ENCODE peak calls at places on chromosomes 7 and 10, in seven cellular contexts. X is GM23338, Z is transverse colon, P is stomach, H is SK-N-SH, I is HepG2, O is HL-60. S is an unnamed sample.

GRCh38 chr10:98446121-98446655 is 547 bp downstream of the HPS1 start:
- DNase-seq in X (peak), Z (peak), P (peak), H (peak), I (no peak), O (peak), S (peak)

GRCh38 chr7:101644879-101645278 is 15.8 kb upstream of the MYL10 start:
- DNase-seq in X (no peak), Z (no peak), P (peak), H (no peak), I (peak), O (no peak), S (no peak)

GRCh38 chr10:124615259-124615658 is 128.9 kb downstream of the FAM53B start:
- DNase-seq in X (no peak), Z (no peak), P (no peak), H (no peak), I (no peak), O (no peak), S (peak)

GRCh38 chr7:32335107-32335506 is 155.1 kb downstream of the LSM5 start:
- DNase-seq in X (no peak), Z (no peak), P (no peak), H (no peak), I (no peak), O (no peak), S (no peak)

GRCh38 chr10:21285207-21285606 is 240.3 kb downstream of the SKIDA1 start:
- DNase-seq in X (peak), Z (no peak), P (no peak), H (no peak), I (no peak), O (no peak), S (no peak)

GRCh38 chr7:81752318-81752714 is 17.5 kb downstream of the HGF start:
- DNase-seq in X (no peak), Z (no peak), P (no peak), H (no peak), I (no peak), O (peak), S (no peak)

GRCh38 chr10:128571745-128572144 is 445.5 kb upstream of the MKI67 start:
- DNase-seq in X (peak), Z (no peak), P (no peak), H (no peak), I (no peak), O (no peak), S (no peak)

GRCh38 chr7:90642978-90643377 is 46.9 kb downstream of the CDK14 start:
- DNase-seq in X (peak), Z (no peak), P (no peak), H (no peak), I (no peak), O (no peak), S (no peak)

GRCh38 chr7:142355328-142355727 is 97.5 kb upstream of the PRSS58 start:
- DNase-seq in X (no peak), Z (no peak), P (no peak), H (no peak), I (no peak), O (no peak), S (no peak)

GRCh38 chr10:130221456-130222375 is 85.5 kb downstream of the GLRX3 start:
- DNase-seq in X (no peak), Z (no peak), P (no peak), H (no peak), I (no peak), O (no peak), S (no peak)

GRCh38 chr7:336810-337566 is 47.0 kb downstream of the FOXL3 start:
- DNase-seq in X (no peak), Z (no peak), P (no peak), H (no peak), I (no peak), O (no peak), S (no peak)

GRCh38 chr10:80289451-80290287 is at the start of gene MAT1A:
- DNase-seq in X (peak), Z (peak), P (no peak), H (no peak), I (peak), O (no peak), S (peak)

GRCh38 chr10:21194510-21194993 is 297.4 kb upstream of the NEBL start:
- DNase-seq in X (no peak), Z (peak), P (peak), H (peak), I (peak), O (peak), S (no peak)

GRCh38 chr10:13139150-13139549 is 22.2 kb upstream of the MCM10 start:
- DNase-seq in X (peak), Z (no peak), P (no peak), H (no peak), I (no peak), O (no peak), S (no peak)

GRCh38 chr7:95322874-95323273 is 1.5 kb downstream of the PON1 start:
- DNase-seq in X (no peak), Z (no peak), P (no peak), H (peak), I (no peak), O (no peak), S (no peak)

GRCh38 chr7:129238546-129238945 is 13.7 kb downstream of the AHCYL2 start:
- DNase-seq in X (no peak), Z (peak), P (no peak), H (no peak), I (no peak), O (no peak), S (peak)

GRCh38 chr7:50209461-50210161 is 94.9 kb upstream of the IKZF1 start:
- DNase-seq in X (no peak), Z (no peak), P (no peak), H (no peak), I (no peak), O (no peak), S (no peak)

GRCh38 chr7:12244129-12244528 is 33.0 kb downstream of the TMEM106B start:
- DNase-seq in X (peak), Z (peak), P (peak), H (peak), I (peak), O (peak), S (peak)

GRCh38 chr10:5968037-5968680 is 9.2 kb downstream of the IL15RA start:
- DNase-seq in X (no peak), Z (no peak), P (peak), H (no peak), I (no peak), O (no peak), S (no peak)

GRCh38 chr7:4849390-4849789 is 12.4 kb downstream of the PAPOLB start:
- DNase-seq in X (peak), Z (no peak), P (no peak), H (peak), I (peak), O (peak), S (peak)

GRCh38 chr10:35640474-35640873 is 1.6 kb downstream of the FZD8 start:
- DNase-seq in X (peak), Z (peak), P (peak), H (peak), I (peak), O (peak), S (peak)

GRCh38 chr7:106057962-106058901 is 53.9 kb downstream of the SYPL1 start:
- DNase-seq in X (no peak), Z (peak), P (peak), H (no peak), I (peak), O (no peak), S (peak)

GRCh38 chr10:14016011-14016536 is 314.6 kb downstream of the FRMD4A start:
- DNase-seq in X (no peak), Z (peak), P (no peak), H (no peak), I (no peak), O (peak), S (peak)

DNA sequence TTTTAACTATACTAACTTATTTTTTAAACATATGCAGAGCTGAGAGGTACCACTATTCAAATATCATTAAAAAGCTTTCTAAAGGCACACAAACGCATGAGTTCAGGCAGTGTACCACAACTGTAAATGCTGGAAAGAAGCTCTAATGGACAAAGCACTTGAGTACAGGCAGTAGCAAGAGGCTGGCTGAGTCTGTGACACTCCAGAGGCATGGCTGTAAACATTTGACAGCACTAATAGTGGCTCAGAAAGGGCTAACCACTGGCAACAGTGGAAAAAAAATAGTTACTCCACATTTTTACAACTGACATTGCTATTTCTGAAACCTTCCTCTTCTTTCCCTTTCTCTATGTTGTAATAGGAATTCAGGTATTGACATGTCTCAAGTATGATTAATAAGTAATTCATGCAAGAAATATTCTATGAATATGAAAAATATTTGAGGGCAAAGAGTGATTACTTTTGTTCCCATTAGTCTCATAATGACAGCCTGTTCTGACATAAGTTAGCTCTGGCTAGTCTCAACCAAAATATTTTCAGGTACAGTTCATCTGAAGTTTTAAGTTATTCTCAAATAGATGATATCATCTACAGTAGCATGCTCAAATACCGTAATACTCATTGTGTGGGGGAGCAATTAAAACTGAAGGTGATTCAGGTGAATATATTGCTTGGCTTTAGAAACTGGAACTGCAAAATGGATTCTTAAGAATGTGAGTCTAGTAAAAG is 324.0 kb upstream of the POT1 start:
- DNase-seq in X (no peak), Z (no peak), P (no peak), H (no peak), I (no peak), O (no peak), S (no peak)
- TF ChIP-seq POLR2AphosphoS5 in X (no peak), Z (no peak), P (no peak), H (no peak), I (no peak), O (no peak), S (no peak)

GRCh38 chr7:36048141-36048901 is 104.7 kb upstream of the EEPD1 start:
- DNase-seq in X (no peak), Z (no peak), P (no peak), H (peak), I (no peak), O (no peak), S (no peak)
- TF ChIP-seq POLR2AphosphoS5 in X (no peak), Z (no peak), P (no peak), H (peak), I (no peak), O (no peak), S (no peak)

GRCh38 chr7:88289505-88290129 is 17.1 kb downstream of the STEAP4 start:
- DNase-seq in X (no peak), Z (no peak), P (no peak), H (no peak), I (no peak), O (no peak), S (no peak)
- TF ChIP-seq POLR2AphosphoS5 in X (no peak), Z (no peak), P (no peak), H (no peak), I (no peak), O (no peak), S (no peak)

GRCh38 chr7:140870003-140870402 is 54.7 kb downstream of the BRAF start:
- DNase-seq in X (no peak), Z (no peak), P (no peak), H (no peak), I (no peak), O (no peak), S (no peak)
- TF ChIP-seq POLR2AphosphoS5 in X (no peak), Z (no peak), P (no peak), H (no peak), I (no peak), O (no peak), S (no peak)

GRCh38 chr7:140322759-140323158 is 75.6 kb downstream of the SLC37A3 start:
- DNase-seq in X (peak), Z (no peak), P (no peak), H (no peak), I (no peak), O (no peak), S (no peak)
- TF ChIP-seq POLR2AphosphoS5 in X (no peak), Z (no peak), P (no peak), H (no peak), I (no peak), O (no peak), S (no peak)

DNA sequence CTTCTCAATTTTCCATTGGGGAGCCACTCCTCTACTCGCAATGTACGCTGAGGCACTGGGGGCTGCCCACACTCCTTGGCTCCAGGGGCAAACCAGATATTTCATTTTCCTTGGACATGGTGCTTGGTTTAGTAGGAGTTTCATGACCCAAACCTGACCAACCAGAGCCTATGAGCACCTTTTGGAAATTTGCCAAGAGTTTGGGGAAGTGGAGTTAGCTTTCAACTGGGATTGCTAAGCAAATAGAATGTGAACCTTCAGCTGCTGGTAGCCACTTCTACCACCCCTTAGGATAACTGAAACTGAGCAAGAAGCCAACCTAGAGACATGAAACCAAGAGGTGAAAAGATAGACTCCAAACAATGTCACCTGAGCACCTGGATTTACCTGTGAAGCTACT is 74.9 kb upstream of the COL13A1 start:
- DNase-seq in X (no peak), Z (no peak), P (no peak), H (no peak), I (no peak), O (no peak), S (no peak)
- TF ChIP-seq POLR2AphosphoS5 in X (no peak), Z (no peak), P (no peak), H (no peak), I (no peak), O (no peak), S (no peak)